ENCODE peak calls at places on chromosomes 11 and 22, in ten cellular contexts. D, W, S, Z, R, X, C, H, E and Y are unnamed samples.

GRCh38 chr11:71358122-71358728 is 90.0 kb downstream of the DHCR7 start:
- DNase-seq in X (no peak), R (no peak), Z (no peak), E (no peak), D (no peak), W (no peak), C (no peak), H (no peak), S (no peak), Y (no peak)

GRCh38 chr22:46854125-46854870 is 91.8 kb downstream of the TBC1D22A start:
- DNase-seq in S (no peak), Z (peak), H (peak), X (peak), W (no peak), E (no peak), D (peak), R (peak), C (no peak), Y (no peak)

GRCh38 chr11:85771568-85771967 is 39.4 kb downstream of the SYTL2 start:
- DNase-seq in H (no peak), E (no peak), C (no peak), Z (no peak), S (no peak), R (no peak), W (no peak), X (no peak), D (no peak), Y (no peak)

GRCh38 chr11:32821517-32821916 is 8.2 kb upstream of the PRRG4 start:
- DNase-seq in C (no peak), E (no peak), X (no peak), H (no peak), D (no peak), R (no peak), Z (no peak), S (no peak), W (no peak), Y (no peak)

GRCh38 chr11:8039530-8040260 is 41.3 kb upstream of the TUB start:
- DNase-seq in W (no peak), X (no peak), H (no peak), Z (no peak), D (no peak), C (no peak), S (no peak), R (no peak), E (no peak), Y (no peak)

GRCh38 chr22:39473856-39474255 is 17.0 kb downstream of the MGAT3 start:
- DNase-seq in E (no peak), X (no peak), Z (no peak), H (no peak), R (no peak), C (no peak), S (no peak), W (no peak), D (no peak), Y (no peak)

GRCh38 chr11:65187971-65188461 is 6.3 kb downstream of the CAPN1 start:
- DNase-seq in D (no peak), E (peak), Z (no peak), X (peak), C (peak), R (no peak), W (no peak), H (no peak), S (no peak), Y (no peak)

GRCh38 chr11:61914471-61915171 is 2.7 kb downstream of the RAB3IL1 start:
- DNase-seq in Z (no peak), C (peak), X (peak), D (no peak), W (no peak), H (peak), R (peak), S (no peak), E (no peak), Y (no peak)

GRCh38 chr11:70075836-70076235 is 2.3 kb upstream of the ANO1 start:
- DNase-seq in Z (no peak), X (peak), R (no peak), E (peak), W (no peak), D (no peak), H (no peak), S (no peak), C (no peak), Y (no peak)

GRCh38 chr11:82191690-82192089 is 542.0 kb downstream of the FAM181B start:
- DNase-seq in S (no peak), X (no peak), H (no peak), W (peak), Z (no peak), R (no peak), E (peak), C (no peak), D (no peak), Y (no peak)

DNA sequence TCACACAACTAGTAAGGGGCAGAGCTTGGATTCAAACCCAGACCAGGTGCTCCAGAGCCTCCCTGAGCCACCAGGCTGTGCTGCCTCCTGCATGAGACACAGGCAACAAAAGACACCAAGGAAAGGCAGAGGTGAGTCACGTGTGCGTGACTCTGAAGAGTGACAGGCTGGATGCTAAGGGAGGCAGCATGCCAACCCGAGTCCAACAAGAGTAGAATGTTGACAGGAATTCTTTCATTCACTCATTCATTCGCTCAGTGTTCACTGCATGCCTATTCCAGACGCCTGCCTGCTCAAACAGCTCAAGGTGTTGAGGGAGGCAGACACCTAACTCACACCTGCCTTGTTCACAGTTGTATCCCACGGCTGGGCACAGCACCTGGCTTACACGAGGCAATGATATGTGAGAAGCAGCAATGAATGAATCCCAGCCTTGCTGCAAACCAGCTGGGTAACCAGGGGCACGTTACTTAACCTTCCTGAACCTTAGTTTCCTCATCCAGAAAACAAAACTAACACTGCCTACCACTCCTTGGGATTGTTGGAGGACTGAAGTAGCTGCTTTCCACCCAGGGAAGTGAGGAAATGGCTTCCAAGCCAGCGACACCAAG is 73.8 kb upstream of the ARFGAP3 start:
- DNase-seq in D (peak), H (no peak), Z (peak), E (no peak), S (peak), W (no peak), C (no peak), R (peak), X (no peak), Y (no peak)
- TF ChIP-seq CTCF in D (no peak), H (no peak), Z (peak), E (no peak), S (peak), W (no peak), C (no peak), R (peak), X (no peak), Y (no peak)

GRCh38 chr22:19118601-19118880 is 3.7 kb downstream of the DGCR2 start:
- DNase-seq in X (no peak), E (no peak), D (no peak), W (no peak), H (no peak), Z (no peak), R (no peak), S (no peak), C (no peak), Y (no peak)

GRCh38 chr22:19117111-19117512 is 5.1 kb downstream of the DGCR2 start:
- DNase-seq in E (no peak), R (no peak), D (no peak), Z (no peak), H (no peak), X (no peak), S (no peak), W (no peak), C (no peak), Y (no peak)

GRCh38 chr22:19113429-19113828 is 8.8 kb downstream of the DGCR2 start:
- DNase-seq in R (no peak), D (no peak), H (no peak), S (no peak), W (no peak), C (no peak), E (no peak), X (no peak), Z (no peak), Y (no peak)

GRCh38 chr22:19114984-19115552 is 7.1 kb downstream of the DGCR2 start:
- DNase-seq in D (no peak), E (peak), H (no peak), W (no peak), R (no peak), S (no peak), C (no peak), X (no peak), Z (no peak), Y (no peak)

DNA sequence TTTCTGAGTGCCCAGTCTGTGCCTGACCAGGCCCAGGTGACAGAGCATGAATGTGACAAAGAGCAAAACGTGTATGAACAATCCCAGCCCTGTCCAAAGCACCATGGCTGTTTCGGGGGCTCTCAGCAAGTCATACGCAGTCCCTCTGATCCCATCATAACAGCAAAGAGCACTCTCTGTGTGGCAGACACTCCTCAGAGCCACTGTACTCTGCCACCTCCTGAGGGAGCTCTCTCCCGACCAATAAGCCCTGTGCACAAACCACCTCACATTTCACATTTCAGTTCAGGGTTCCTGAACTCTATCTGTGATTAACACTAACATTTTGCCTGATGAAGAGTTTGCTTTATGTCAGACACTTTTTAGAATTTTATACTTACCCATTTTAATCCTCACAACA is 6.6 kb downstream of the DGCR2 start:
- DNase-seq in X (no peak), H (no peak), Z (no peak), E (no peak), C (no peak), D (peak), W (no peak), S (no peak), R (no peak), Y (no peak)
- TF ChIP-seq CTCF in X (no peak), H (no peak), Z (peak), E (no peak), C (no peak), D (no peak), W (no peak), S (no peak), R (peak), Y (peak)

DNA sequence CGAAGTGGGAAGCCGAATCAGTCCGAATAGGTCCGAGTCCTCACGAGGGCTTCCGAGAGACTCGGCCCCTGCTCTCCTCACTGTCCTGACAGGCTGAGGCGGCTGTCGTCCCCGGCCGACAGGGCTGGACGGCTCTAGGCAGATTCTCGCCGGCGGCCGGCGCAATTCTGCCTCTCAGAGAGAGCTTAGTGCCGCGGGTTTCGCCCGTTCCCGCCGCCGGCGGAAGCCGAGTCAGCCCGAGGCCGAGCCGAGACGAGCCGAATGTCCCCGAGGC is 247 bp upstream of the DEAF1 start:
- DNase-seq in D (no peak), E (no peak), C (no peak), H (no peak), S (no peak), R (no peak), W (no peak), Z (no peak), X (no peak), Y (no peak)
- TF ChIP-seq CTCF in D (no peak), E (no peak), C (no peak), H (no peak), S (no peak), R (no peak), W (no peak), Z (no peak), X (no peak), Y (no peak)

DNA sequence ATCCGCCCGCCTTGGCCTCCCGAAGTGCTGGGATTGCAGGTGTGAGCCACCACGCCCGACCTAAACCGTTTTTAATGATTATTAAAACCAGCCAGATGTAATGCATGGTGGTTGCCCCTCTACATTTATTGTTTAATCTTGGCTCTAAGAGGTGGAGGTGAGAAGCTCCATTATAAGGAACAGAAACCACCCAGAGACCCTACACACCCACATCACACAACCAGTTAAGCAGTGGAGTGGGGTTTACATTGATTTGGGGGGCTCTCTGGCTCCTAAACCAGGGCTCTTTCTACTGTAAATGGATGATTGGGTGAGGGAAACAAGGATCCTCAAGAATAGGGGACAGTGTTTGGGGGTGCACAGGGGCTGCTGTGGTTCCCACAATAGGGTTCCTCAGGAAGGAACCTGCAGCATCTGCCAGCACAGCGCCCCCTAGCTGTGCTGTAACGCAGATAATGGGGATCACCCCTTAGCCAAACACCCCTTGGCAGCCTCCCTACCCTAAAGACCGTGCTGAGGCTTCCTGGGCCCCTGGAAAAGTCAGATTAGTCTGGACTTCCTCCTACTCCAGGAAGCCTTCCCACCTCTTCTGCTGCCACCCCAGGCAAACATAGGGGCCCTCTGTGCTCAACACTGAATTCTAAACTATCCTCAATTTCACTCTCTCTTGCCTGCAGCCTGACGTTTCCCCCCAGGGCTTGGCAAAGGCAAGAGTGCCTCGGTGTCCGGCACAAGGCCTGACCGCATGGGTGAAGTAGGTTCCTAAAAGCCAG is 2.4 kb downstream of the MPST start:
- DNase-seq in E (no peak), H (no peak), X (no peak), D (peak), R (no peak), Z (peak), S (peak), W (no peak), C (no peak), Y (peak)
- TF ChIP-seq CTCF in E (peak), H (peak), X (peak), D (peak), R (peak), Z (peak), S (peak), W (peak), C (no peak), Y (peak)